ENCODE peak calls at places on chromosome 1, in seven cellular contexts. L, D, R, C, Z, Q and Y are unnamed samples.

GRCh38 chr1:63746129-63746864 is 27.5 kb upstream of the ROR1 start:
- DNase-seq in Q (no peak), C (peak; percentile 29), Z (no peak), D (peak; percentile 64), L (peak; percentile 20), R (no peak), Y (no peak)

GRCh38 chr1:205812271-205812877 is 624 bp downstream of the SLC41A1 start:
- DNase-seq in R (no peak), D (peak; percentile 66), Z (peak; percentile 14), L (peak; percentile 4), C (no peak), Q (no peak), Y (no peak)

GRCh38 chr1:88946845-88947244 is 45.6 kb downstream of the KYAT3 start:
- DNase-seq in C (no peak), Q (no peak), L (no peak), Z (no peak), R (no peak), D (no peak), Y (no peak)

GRCh38 chr1:154419620-154420020 is 14.5 kb downstream of the IL6R start:
- DNase-seq in D (no peak), C (no peak), L (peak; percentile 81), Q (peak; percentile 88), R (no peak), Z (peak; percentile 79), Y (no peak)

GRCh38 chr1:175208773-175209492 is 16.4 kb upstream of the KIAA0040 start:
- DNase-seq in Q (no peak), C (peak; percentile 27), R (peak; percentile 65), D (no peak), L (peak; percentile 60), Z (no peak), Y (no peak)

GRCh38 chr1:117758444-117759316 is 152.8 kb downstream of the TENT5C start:
- DNase-seq in Z (peak; percentile 78), C (peak; percentile 56), L (peak; percentile 85), R (peak; percentile 62), Q (peak; percentile 48), D (peak; percentile 88), Y (peak; percentile 38)

GRCh38 chr1:168734271-168734670 is 5.3 kb upstream of the DPT start:
- DNase-seq in L (no peak), R (no peak), Z (no peak), D (no peak), Q (peak; percentile 48), C (no peak), Y (no peak)

GRCh38 chr1:109499661-109500536 is 6.0 kb downstream of the CYB561D1 start:
- DNase-seq in Q (no peak), Z (peak; percentile 83), L (peak; percentile 81), R (no peak), C (peak; percentile 41), D (peak; percentile 34), Y (peak; percentile 74)

GRCh38 chr1:167502719-167503452 is 15.4 kb downstream of the CD247 start:
- DNase-seq in C (no peak), L (no peak), R (no peak), Q (no peak), Z (no peak), D (no peak), Y (no peak)

GRCh38 chr1:28671254-28671780 is 2.7 kb downstream of the GMEB1 start:
- DNase-seq in R (no peak), Z (no peak), Q (no peak), C (no peak), D (no peak), L (no peak), Y (no peak)

GRCh38 chr1:226809785-226810571 is 60.4 kb upstream of the PSEN2 start:
- DNase-seq in D (no peak), C (no peak), Q (no peak), R (no peak), L (no peak), Z (no peak), Y (peak; percentile 16)